ENCODE peak calls at places on chromosomes 13 and 19, in nine cellular contexts. P, Y, Z, K, E, U, Q, A and J are unnamed samples.

GRCh38 chr19:37654833-37655688 is at the start of gene ZFP30:
- DNase-seq in P (no peak), Y (peak; percentile 83), Z (peak; percentile 32), K (peak; percentile 91), E (peak; percentile 93), U (peak; percentile 80), Q (peak; percentile 87), A (peak; percentile 79), J (peak; percentile 16)

GRCh38 chr13:70623260-70623659 is 515.0 kb upstream of the KLHL1 start:
- DNase-seq in P (no peak), Y (no peak), Z (no peak), K (no peak), E (no peak), U (peak; percentile 3), Q (no peak), A (peak; percentile 39), J (no peak)

GRCh38 chr13:71320452-71320851 is 546.6 kb downstream of the DACH1 start:
- DNase-seq in P (no peak), Y (no peak), Z (no peak), K (no peak), E (no peak), U (no peak), Q (peak; percentile 7), A (peak; percentile 49), J (no peak)

GRCh38 chr13:99969934-99970760 is 1.4 kb downstream of the ZIC5 start:
- DNase-seq in P (no peak), Y (no peak), Z (peak; percentile 66), K (no peak), E (no peak), U (no peak), Q (peak; percentile 27), A (no peak), J (no peak)

GRCh38 chr13:114222461-114222968 is 12.2 kb upstream of the CDC16 start:
- DNase-seq in P (no peak), Y (no peak), Z (no peak), K (no peak), E (no peak), U (no peak), Q (no peak), A (peak; percentile 39), J (no peak)

GRCh38 chr13:83536941-83537340 is 345.3 kb downstream of the SLITRK1 start:
- DNase-seq in P (no peak), Y (no peak), Z (no peak), K (no peak), E (no peak), U (no peak), Q (peak; percentile 55), A (no peak), J (no peak)

GRCh38 chr19:44512326-44513298 is 12.3 kb upstream of the ZNF180 start:
- DNase-seq in P (peak; percentile 26), Y (peak; percentile 39), Z (peak; percentile 24), K (no peak), E (no peak), U (peak; percentile 57), Q (peak; percentile 61), A (peak; percentile 35), J (peak; percentile 33)

GRCh38 chr19:29634002-29634401 is 27.9 kb downstream of the POP4 start:
- DNase-seq in P (no peak), Y (no peak), Z (no peak), K (no peak), E (no peak), U (no peak), Q (no peak), A (no peak), J (no peak)

GRCh38 chr19:31451686-31452325 is 102.6 kb upstream of the TSHZ3 start:
- DNase-seq in P (no peak), Y (no peak), Z (no peak), K (no peak), E (no peak), U (peak; percentile 41), Q (peak; percentile 84), A (no peak), J (peak; percentile 66)

GRCh38 chr19:18205180-18205915 is 1.5 kb upstream of the RAB3A start:
- DNase-seq in P (no peak), Y (peak; percentile 80), Z (no peak), K (peak; percentile 82), E (peak; percentile 92), U (peak; percentile 59), Q (peak; percentile 32), A (peak; percentile 82), J (no peak)

GRCh38 chr19:42965204-42965603 is 28.2 kb upstream of the PSG7 start:
- DNase-seq in P (no peak), Y (no peak), Z (no peak), K (no peak), E (no peak), U (peak; percentile 45), Q (peak; percentile 12), A (no peak), J (no peak)

GRCh38 chr19:3656073-3656746 is 29.6 kb upstream of the CACTIN start:
- DNase-seq in P (no peak), Y (no peak), Z (no peak), K (no peak), E (no peak), U (peak; percentile 37), Q (no peak), A (peak; percentile 37), J (no peak)

GRCh38 chr19:3653865-3654513 is 27.4 kb upstream of the CACTIN start:
- DNase-seq in P (no peak), Y (no peak), Z (no peak), K (no peak), E (no peak), U (no peak), Q (no peak), A (no peak), J (no peak)

GRCh38 chr19:3657395-3657769 is 30.8 kb upstream of the CACTIN start:
- DNase-seq in P (no peak), Y (no peak), Z (no peak), K (no peak), E (no peak), U (no peak), Q (no peak), A (no peak), J (no peak)

GRCh38 chr19:3656747-3657394 is 30.3 kb upstream of the CACTIN start:
- DNase-seq in P (no peak), Y (no peak), Z (no peak), K (no peak), E (no peak), U (peak; percentile 83), Q (peak; percentile 16), A (no peak), J (no peak)

GRCh38 chr19:3655402-3656072 is 28.9 kb upstream of the CACTIN start:
- DNase-seq in P (peak; percentile 36), Y (no peak), Z (no peak), K (no peak), E (no peak), U (peak; percentile 93), Q (peak; percentile 12), A (peak; percentile 95), J (no peak)
- H3K27ac ChIP-seq in P (peak overlapping the region; percentile 42), Y (no peak overlapping the region), Z (no peak overlapping the region), K (no peak overlapping the region), E (no peak overlapping the region), U (peak overlapping the region; percentile 80), Q (no peak overlapping the region), A (peak overlapping the region; percentile 51), J (no peak overlapping the region)

DNA sequence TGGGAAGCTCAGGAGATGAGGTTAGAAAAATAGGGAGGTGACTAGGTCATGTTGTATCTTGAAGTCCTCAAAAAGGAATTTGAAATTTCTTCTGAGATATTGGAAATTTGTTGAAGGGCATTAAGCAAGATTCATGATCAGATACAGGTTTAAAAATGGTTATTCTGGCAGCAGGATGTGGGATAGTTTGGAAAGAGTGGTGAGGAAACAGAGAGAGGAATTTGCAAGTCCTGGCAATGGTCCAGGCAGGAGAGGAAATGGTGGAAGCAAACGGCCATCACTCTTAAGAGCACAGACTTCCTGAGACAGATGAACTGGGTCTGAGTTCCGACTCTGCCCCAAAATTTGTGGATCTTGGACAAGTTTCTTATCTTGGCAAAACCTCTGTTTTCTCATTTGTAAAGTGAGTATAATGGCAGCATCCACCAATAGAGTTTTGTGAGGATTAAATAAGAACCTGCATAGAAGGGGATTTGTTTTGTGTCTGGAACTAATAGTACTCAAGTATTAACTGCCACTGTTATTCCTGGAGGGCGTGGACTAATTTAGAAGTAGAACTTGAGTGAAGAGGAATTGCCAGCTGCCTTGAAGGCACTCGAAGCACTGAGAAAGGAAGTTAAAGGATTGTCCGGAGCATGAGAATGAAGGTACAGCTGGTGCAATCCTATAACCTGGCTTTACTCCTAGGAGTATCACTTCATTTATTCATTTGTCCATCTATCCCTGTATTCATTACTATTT is 99.6 kb downstream of the CCNA1 start:
- DNase-seq in P (no peak), Y (peak; percentile 35), Z (no peak), K (no peak), E (no peak), U (peak; percentile 23), Q (peak; percentile 24), A (no peak), J (no peak)
- H3K27ac ChIP-seq in P (no peak overlapping the region), Y (peak overlapping the region; percentile 65), Z (no peak overlapping the region), K (no peak overlapping the region), E (no peak overlapping the region), U (no peak overlapping the region), Q (no peak overlapping the region), A (no peak overlapping the region), J (no peak overlapping the region)

DNA sequence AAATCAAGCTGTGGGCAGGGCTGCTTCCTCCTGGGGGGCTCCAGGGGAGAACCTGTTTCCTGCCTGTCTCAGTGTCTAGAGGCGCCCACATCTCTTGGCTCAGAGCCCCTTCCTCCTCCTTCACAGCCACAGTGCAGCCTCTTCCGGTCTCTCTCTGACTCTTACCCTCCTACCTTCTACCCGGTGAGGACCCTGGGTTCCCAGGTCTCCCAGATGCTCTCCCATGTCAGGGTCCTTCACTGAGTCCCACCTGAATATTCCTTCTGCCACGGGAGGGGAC is 153.1 kb downstream of the KDM4B start:
- DNase-seq in P (no peak), Y (no peak), Z (no peak), K (no peak), E (no peak), U (no peak), Q (no peak), A (no peak), J (no peak)
- H3K27ac ChIP-seq in P (no peak overlapping the region), Y (no peak overlapping the region), Z (no peak overlapping the region), K (no peak overlapping the region), E (no peak overlapping the region), U (no peak overlapping the region), Q (no peak overlapping the region), A (no peak overlapping the region), J (no peak overlapping the region)

GRCh38 chr19:15869873-15870272 is 28.0 kb downstream of the CYP4F2 start:
- DNase-seq in P (no peak), Y (no peak), Z (no peak), K (no peak), E (no peak), U (no peak), Q (no peak), A (no peak), J (no peak)

GRCh38 chr19:15871570-15871969 is 26.3 kb downstream of the CYP4F2 start:
- DNase-seq in P (no peak), Y (no peak), Z (peak; percentile 54), K (peak; percentile 51), E (no peak), U (no peak), Q (no peak), A (no peak), J (no peak)

GRCh38 chr19:15869109-15869555 is 28.7 kb downstream of the CYP4F2 start:
- DNase-seq in P (peak; percentile 13), Y (peak; percentile 27), Z (peak; percentile 71), K (no peak), E (no peak), U (peak; percentile 96), Q (peak; percentile 75), A (peak; percentile 4), J (peak; percentile 91)

DNA sequence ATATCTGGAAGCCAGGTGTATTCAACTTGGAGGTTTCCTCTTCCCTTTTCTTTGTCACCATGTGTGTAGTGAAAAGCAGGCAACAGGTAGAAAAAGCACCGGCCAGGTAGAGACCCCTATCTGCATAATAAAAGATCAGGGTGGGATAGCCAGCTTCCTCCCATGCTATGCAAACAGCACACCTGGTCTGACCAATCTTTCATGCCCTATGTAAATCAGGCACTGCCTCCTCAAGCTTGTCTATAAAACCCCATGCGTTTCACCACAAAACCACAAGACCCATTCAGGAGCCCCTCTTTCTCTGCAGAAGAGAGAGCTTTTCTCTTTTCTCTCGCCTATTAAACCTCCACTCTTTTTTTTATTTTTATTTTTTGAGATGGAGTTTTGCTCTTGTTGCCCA is 22.8 kb downstream of the CYP4F2 start:
- DNase-seq in P (no peak), Y (no peak), Z (no peak), K (no peak), E (no peak), U (no peak), Q (no peak), A (no peak), J (no peak)
- H3K27ac ChIP-seq in P (no peak overlapping the region), Y (no peak overlapping the region), Z (no peak overlapping the region), K (no peak overlapping the region), E (no peak overlapping the region), U (no peak overlapping the region), Q (no peak overlapping the region), A (no peak overlapping the region), J (no peak overlapping the region)